ENCODE peak calls at places on chromosomes 6 and 20, in seven cellular contexts. One of them, this sample, is unnamed.

GRCh38 chr6:104881964-104882668 is 22.4 kb upstream of the HACE1 start:
- DNase-seq in NCI-H1694: no peak
- DNase-seq in CD4-positive, alpha-beta T cell: no peak
- DNase-seq in psoas muscle: no peak
- DNase-seq in HFF-Myc: no peak
- DNase-seq in omental fat pad: no peak
- DNase-seq in EL: no peak
- DNase-seq in this sample: no peak

GRCh38 chr6:27388293-27389197 is at the start of gene ZNF391:
- DNase-seq in NCI-H1694: peak; percentile 5
- DNase-seq in CD4-positive, alpha-beta T cell: peak; percentile 56
- DNase-seq in psoas muscle: peak; percentile 78
- DNase-seq in HFF-Myc: peak; percentile 62
- DNase-seq in omental fat pad: peak; percentile 48
- DNase-seq in EL: peak; percentile 91
- DNase-seq in this sample: peak; percentile 86

GRCh38 chr20:47139934-47140333 is 216.6 kb downstream of the ZMYND8 start:
- DNase-seq in NCI-H1694: no peak
- DNase-seq in CD4-positive, alpha-beta T cell: no peak
- DNase-seq in psoas muscle: no peak
- DNase-seq in HFF-Myc: no peak
- DNase-seq in omental fat pad: no peak
- DNase-seq in EL: no peak
- DNase-seq in this sample: no peak

GRCh38 chr6:53730767-53731166 is 64.0 kb upstream of the LRRC1 start:
- DNase-seq in NCI-H1694: no peak
- DNase-seq in CD4-positive, alpha-beta T cell: no peak
- DNase-seq in psoas muscle: no peak
- DNase-seq in HFF-Myc: no peak
- DNase-seq in omental fat pad: no peak
- DNase-seq in EL: no peak
- DNase-seq in this sample: no peak

GRCh38 chr20:10513931-10514575 is 78.9 kb downstream of the SLX4IP start:
- DNase-seq in NCI-H1694: no peak
- DNase-seq in CD4-positive, alpha-beta T cell: no peak
- DNase-seq in psoas muscle: no peak
- DNase-seq in HFF-Myc: no peak
- DNase-seq in omental fat pad: no peak
- DNase-seq in EL: peak; percentile 47
- DNase-seq in this sample: no peak

GRCh38 chr6:3258201-3258600 is 546 bp upstream of the PSMG4 start:
- DNase-seq in NCI-H1694: no peak
- DNase-seq in CD4-positive, alpha-beta T cell: no peak
- DNase-seq in psoas muscle: no peak
- DNase-seq in HFF-Myc: no peak
- DNase-seq in omental fat pad: no peak
- DNase-seq in EL: no peak
- DNase-seq in this sample: no peak

GRCh38 chr20:32626859-32627636 is 41.9 kb upstream of the NOL4L start:
- DNase-seq in NCI-H1694: no peak
- DNase-seq in CD4-positive, alpha-beta T cell: no peak
- DNase-seq in psoas muscle: no peak
- DNase-seq in HFF-Myc: no peak
- DNase-seq in omental fat pad: no peak
- DNase-seq in EL: no peak
- DNase-seq in this sample: no peak

GRCh38 chr6:132020138-132020551 is 69.0 kb upstream of the CCN2 start:
- DNase-seq in NCI-H1694: no peak
- DNase-seq in CD4-positive, alpha-beta T cell: no peak
- DNase-seq in psoas muscle: peak; percentile 36
- DNase-seq in HFF-Myc: no peak
- DNase-seq in omental fat pad: no peak
- DNase-seq in EL: no peak
- DNase-seq in this sample: no peak

GRCh38 chr6:24865161-24865560 is 66.4 kb upstream of the ARMH2 start:
- DNase-seq in NCI-H1694: no peak
- DNase-seq in CD4-positive, alpha-beta T cell: no peak
- DNase-seq in psoas muscle: no peak
- DNase-seq in HFF-Myc: no peak
- DNase-seq in omental fat pad: no peak
- DNase-seq in EL: no peak
- DNase-seq in this sample: no peak

GRCh38 chr20:20489623-20490341 is 121.9 kb downstream of the INSM1 start:
- DNase-seq in NCI-H1694: no peak
- DNase-seq in CD4-positive, alpha-beta T cell: no peak
- DNase-seq in psoas muscle: no peak
- DNase-seq in HFF-Myc: no peak
- DNase-seq in omental fat pad: no peak
- DNase-seq in EL: no peak
- DNase-seq in this sample: no peak

GRCh38 chr20:6829510-6830116 is 62.1 kb downstream of the BMP2 start:
- DNase-seq in NCI-H1694: no peak
- DNase-seq in CD4-positive, alpha-beta T cell: no peak
- DNase-seq in psoas muscle: no peak
- DNase-seq in HFF-Myc: no peak
- DNase-seq in omental fat pad: no peak
- DNase-seq in EL: no peak
- DNase-seq in this sample: no peak

GRCh38 chr6:151043944-151044343 is 178.4 kb downstream of the MTHFD1L start:
- DNase-seq in NCI-H1694: no peak
- DNase-seq in CD4-positive, alpha-beta T cell: no peak
- DNase-seq in psoas muscle: no peak
- DNase-seq in HFF-Myc: no peak
- DNase-seq in omental fat pad: no peak
- DNase-seq in EL: no peak
- DNase-seq in this sample: no peak

GRCh38 chr6:169642455-169642854 is 59.4 kb downstream of the WDR27 start:
- DNase-seq in NCI-H1694: no peak
- DNase-seq in CD4-positive, alpha-beta T cell: no peak
- DNase-seq in psoas muscle: no peak
- DNase-seq in HFF-Myc: no peak
- DNase-seq in omental fat pad: no peak
- DNase-seq in EL: no peak
- DNase-seq in this sample: no peak

GRCh38 chr20:32201296-32201976 is 6.1 kb downstream of the PLAGL2 start:
- DNase-seq in NCI-H1694: no peak
- DNase-seq in CD4-positive, alpha-beta T cell: no peak
- DNase-seq in psoas muscle: no peak
- DNase-seq in HFF-Myc: no peak
- DNase-seq in omental fat pad: no peak
- DNase-seq in EL: peak; percentile 67
- DNase-seq in this sample: no peak

GRCh38 chr6:169839029-169839481 is 87.6 kb downstream of the ERMARD start:
- DNase-seq in NCI-H1694: peak; percentile 1
- DNase-seq in CD4-positive, alpha-beta T cell: no peak
- DNase-seq in psoas muscle: no peak
- DNase-seq in HFF-Myc: no peak
- DNase-seq in omental fat pad: no peak
- DNase-seq in EL: no peak
- DNase-seq in this sample: no peak

GRCh38 chr20:3172933-3173581 is at the start of gene LZTS3:
- DNase-seq in NCI-H1694: peak; percentile 75
- DNase-seq in CD4-positive, alpha-beta T cell: peak; percentile 83
- DNase-seq in psoas muscle: peak; percentile 71
- DNase-seq in HFF-Myc: no peak
- DNase-seq in omental fat pad: peak; percentile 58
- DNase-seq in EL: peak; percentile 81
- DNase-seq in this sample: no peak

GRCh38 chr20:61417221-61417941 is 165.3 kb downstream of the CDH4 start:
- DNase-seq in NCI-H1694: no peak
- DNase-seq in CD4-positive, alpha-beta T cell: no peak
- DNase-seq in psoas muscle: no peak
- DNase-seq in HFF-Myc: no peak
- DNase-seq in omental fat pad: no peak
- DNase-seq in EL: no peak
- DNase-seq in this sample: no peak

GRCh38 chr6:24910331-24910849 is 25.4 kb downstream of the RIPOR2 start:
- DNase-seq in NCI-H1694: no peak
- DNase-seq in CD4-positive, alpha-beta T cell: no peak
- DNase-seq in psoas muscle: no peak
- DNase-seq in HFF-Myc: no peak
- DNase-seq in omental fat pad: no peak
- DNase-seq in EL: peak; percentile 39
- DNase-seq in this sample: no peak

GRCh38 chr20:32528291-32528891 is 56.7 kb downstream of the NOL4L start:
- DNase-seq in NCI-H1694: peak; percentile 56
- DNase-seq in CD4-positive, alpha-beta T cell: no peak
- DNase-seq in psoas muscle: no peak
- DNase-seq in HFF-Myc: no peak
- DNase-seq in omental fat pad: no peak
- DNase-seq in EL: no peak
- DNase-seq in this sample: no peak

GRCh38 chr20:63884506-63885263 is 10.2 kb upstream of the DNAJC5 start:
- DNase-seq in NCI-H1694: no peak
- DNase-seq in CD4-positive, alpha-beta T cell: no peak
- DNase-seq in psoas muscle: peak; percentile 65
- DNase-seq in HFF-Myc: no peak
- DNase-seq in omental fat pad: no peak
- DNase-seq in EL: no peak
- DNase-seq in this sample: no peak

GRCh38 chr20:35404614-35405259 is 7.0 kb downstream of the UQCC1 start:
- DNase-seq in NCI-H1694: no peak
- DNase-seq in CD4-positive, alpha-beta T cell: no peak
- DNase-seq in psoas muscle: no peak
- DNase-seq in HFF-Myc: no peak
- DNase-seq in omental fat pad: no peak
- DNase-seq in EL: no peak
- DNase-seq in this sample: no peak

GRCh38 chr20:63889241-63890200 is 5.4 kb upstream of the DNAJC5 start:
- DNase-seq in NCI-H1694: no peak
- DNase-seq in CD4-positive, alpha-beta T cell: no peak
- DNase-seq in psoas muscle: no peak
- DNase-seq in HFF-Myc: no peak
- DNase-seq in omental fat pad: no peak
- DNase-seq in EL: no peak
- DNase-seq in this sample: no peak

GRCh38 chr20:56360133-56360898 is 1.5 kb downstream of the FAM210B start:
- DNase-seq in NCI-H1694: no peak
- DNase-seq in CD4-positive, alpha-beta T cell: no peak
- DNase-seq in psoas muscle: no peak
- DNase-seq in HFF-Myc: no peak
- DNase-seq in omental fat pad: no peak
- DNase-seq in EL: no peak
- DNase-seq in this sample: no peak

GRCh38 chr20:37531856-37532255 is 4.2 kb upstream of the BLCAP start:
- DNase-seq in NCI-H1694: no peak
- DNase-seq in CD4-positive, alpha-beta T cell: no peak
- DNase-seq in psoas muscle: no peak
- DNase-seq in HFF-Myc: no peak
- DNase-seq in omental fat pad: no peak
- DNase-seq in EL: no peak
- DNase-seq in this sample: no peak

GRCh38 chr6:113306552-113307145 is 550.5 kb upstream of the MARCKS start:
- DNase-seq in NCI-H1694: no peak
- DNase-seq in CD4-positive, alpha-beta T cell: peak; percentile 3
- DNase-seq in psoas muscle: peak; percentile 44
- DNase-seq in HFF-Myc: no peak
- DNase-seq in omental fat pad: peak; percentile 65
- DNase-seq in EL: peak; percentile 21
- DNase-seq in this sample: peak; percentile 7

GRCh38 chr20:9038791-9039190 is 30.1 kb upstream of the PLCB4 start:
- DNase-seq in NCI-H1694: no peak
- DNase-seq in CD4-positive, alpha-beta T cell: no peak
- DNase-seq in psoas muscle: no peak
- DNase-seq in HFF-Myc: no peak
- DNase-seq in omental fat pad: no peak
- DNase-seq in EL: peak; percentile 31
- DNase-seq in this sample: no peak

GRCh38 chr6:119012521-119012920 is 65.9 kb downstream of the FAM184A start:
- DNase-seq in NCI-H1694: no peak
- DNase-seq in CD4-positive, alpha-beta T cell: no peak
- DNase-seq in psoas muscle: no peak
- DNase-seq in HFF-Myc: peak; percentile 4
- DNase-seq in omental fat pad: no peak
- DNase-seq in EL: no peak
- DNase-seq in this sample: no peak

GRCh38 chr20:4684837-4685413 is 36.8 kb upstream of the PRND start:
- DNase-seq in NCI-H1694: no peak
- DNase-seq in CD4-positive, alpha-beta T cell: no peak
- DNase-seq in psoas muscle: no peak
- DNase-seq in HFF-Myc: no peak
- DNase-seq in omental fat pad: no peak
- DNase-seq in EL: peak; percentile 80
- DNase-seq in this sample: no peak

GRCh38 chr6:132131777-132132176 is 180.6 kb upstream of the CCN2 start:
- DNase-seq in NCI-H1694: no peak
- DNase-seq in CD4-positive, alpha-beta T cell: no peak
- DNase-seq in psoas muscle: peak; percentile 19
- DNase-seq in HFF-Myc: peak; percentile 94
- DNase-seq in omental fat pad: no peak
- DNase-seq in EL: peak; percentile 97
- DNase-seq in this sample: no peak

GRCh38 chr20:50001784-50002311 is 19.1 kb downstream of the SNAI1 start:
- DNase-seq in NCI-H1694: no peak
- DNase-seq in CD4-positive, alpha-beta T cell: no peak
- DNase-seq in psoas muscle: no peak
- DNase-seq in HFF-Myc: no peak
- DNase-seq in omental fat pad: no peak
- DNase-seq in EL: no peak
- DNase-seq in this sample: no peak

GRCh38 chr20:1301031-1301529 is 27.9 kb downstream of the SDCBP2 start:
- DNase-seq in NCI-H1694: no peak
- DNase-seq in CD4-positive, alpha-beta T cell: peak; percentile 48
- DNase-seq in psoas muscle: no peak
- DNase-seq in HFF-Myc: no peak
- DNase-seq in omental fat pad: no peak
- DNase-seq in EL: peak; percentile 77
- DNase-seq in this sample: no peak

GRCh38 chr6:22071655-22072054 is 225.2 kb downstream of the PRL start:
- DNase-seq in NCI-H1694: peak; percentile 14
- DNase-seq in CD4-positive, alpha-beta T cell: no peak
- DNase-seq in psoas muscle: no peak
- DNase-seq in HFF-Myc: peak; percentile 22
- DNase-seq in omental fat pad: no peak
- DNase-seq in EL: peak; percentile 63
- DNase-seq in this sample: peak; percentile 15

This sample was measured in iPS DF 19.7.